ENCODE peak calls at places on chromosome 13, in four cellular contexts. G is psoas muscle, L is aorta, A is astrocyte of the spinal cord. V is an unnamed sample.

GRCh38 chr13:29369060-29369743 is 226.3 kb downstream of the SLC7A1 start:
- DNase-seq in G (no peak), L (no peak), A (peak), V (peak)

GRCh38 chr13:59086147-59086546 is 1077.6 kb downstream of the DIAPH3 start:
- DNase-seq in G (no peak), L (no peak), A (peak), V (no peak)

GRCh38 chr13:109790951-109791605 is 4.7 kb upstream of the IRS2 start:
- DNase-seq in G (no peak), L (no peak), A (peak), V (peak)

GRCh38 chr13:51727634-51728274 is 76.2 kb downstream of the DHRS12 start:
- DNase-seq in G (no peak), L (no peak), A (no peak), V (no peak)

GRCh38 chr13:113298001-113298945 is 1.2 kb downstream of the LAMP1 start:
- DNase-seq in G (no peak), L (no peak), A (peak), V (no peak)

GRCh38 chr13:60286707-60287106 is 110.3 kb upstream of the TDRD3 start:
- DNase-seq in G (no peak), L (no peak), A (no peak), V (no peak)

GRCh38 chr13:33512880-33513554 is 227.5 kb upstream of the STARD13 start:
- DNase-seq in G (no peak), L (no peak), A (no peak), V (no peak)

GRCh38 chr13:21231426-21231945 is 55.0 kb downstream of the MRPL57 start:
- DNase-seq in G (no peak), L (no peak), A (no peak), V (no peak)

GRCh38 chr13:42215578-42216421 is 56.2 kb upstream of the AKAP11 start:
- DNase-seq in G (no peak), L (no peak), A (peak), V (peak)

GRCh38 chr13:51449018-51449417 is 3.8 kb downstream of the INTS6 start:
- DNase-seq in G (no peak), L (no peak), A (no peak), V (no peak)

GRCh38 chr13:21606251-21606650 is 2.3 kb upstream of the MICU2 start:
- DNase-seq in G (no peak), L (no peak), A (no peak), V (no peak)

GRCh38 chr13:36815069-36815468 is 4.0 kb upstream of the RFXAP start:
- DNase-seq in G (no peak), L (no peak), A (no peak), V (no peak)

GRCh38 chr13:20090349-20090748 is 70.5 kb downstream of the GJA3 start:
- DNase-seq in G (no peak), L (no peak), A (no peak), V (no peak)

GRCh38 chr13:106466691-106467405 is 68.6 kb downstream of the EFNB2 start:
- DNase-seq in G (no peak), L (no peak), A (no peak), V (peak)

GRCh38 chr13:76826527-76826926 is 59.7 kb downstream of the KCTD12 start:
- DNase-seq in G (no peak), L (no peak), A (no peak), V (no peak)

GRCh38 chr13:25608181-25608580 is 236.4 kb downstream of the ATP8A2 start:
- DNase-seq in G (no peak), L (no peak), A (no peak), V (no peak)

GRCh38 chr13:108044929-108045328 is 170.4 kb downstream of the LIG4 start:
- DNase-seq in G (no peak), L (no peak), A (no peak), V (no peak)

DNA sequence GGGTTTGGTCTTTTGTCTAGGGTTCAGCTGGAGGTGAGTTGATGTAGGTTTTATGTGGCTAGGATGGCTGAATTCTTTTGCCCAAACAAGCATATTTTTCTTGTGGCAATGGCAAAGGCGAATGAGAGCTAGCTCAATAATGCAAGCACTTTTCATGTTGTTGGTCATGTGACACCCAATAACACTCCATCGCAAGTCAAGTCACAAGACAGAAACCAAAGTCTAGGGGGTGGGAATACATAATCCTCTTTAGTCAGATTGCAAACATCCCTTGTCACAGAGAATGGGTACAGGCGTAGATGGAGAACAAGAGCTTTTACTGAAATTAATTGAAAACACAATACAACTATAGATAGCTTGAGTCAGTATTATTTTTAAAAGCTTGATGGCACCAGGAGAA is 121.8 kb upstream of the EDNRB start:
- DNase-seq in G (no peak), L (no peak), A (no peak), V (no peak)
- H3K4me3 ChIP-seq in G (no peak), L (no peak), A (no peak), V (no peak)

GRCh38 chr13:64755961-64756360 is 2474.2 kb downstream of the PCDH9 start:
- DNase-seq in G (no peak), L (no peak), A (no peak), V (no peak)
- H3K4me3 ChIP-seq in G (no peak), L (no peak), A (no peak), V (no peak)

DNA sequence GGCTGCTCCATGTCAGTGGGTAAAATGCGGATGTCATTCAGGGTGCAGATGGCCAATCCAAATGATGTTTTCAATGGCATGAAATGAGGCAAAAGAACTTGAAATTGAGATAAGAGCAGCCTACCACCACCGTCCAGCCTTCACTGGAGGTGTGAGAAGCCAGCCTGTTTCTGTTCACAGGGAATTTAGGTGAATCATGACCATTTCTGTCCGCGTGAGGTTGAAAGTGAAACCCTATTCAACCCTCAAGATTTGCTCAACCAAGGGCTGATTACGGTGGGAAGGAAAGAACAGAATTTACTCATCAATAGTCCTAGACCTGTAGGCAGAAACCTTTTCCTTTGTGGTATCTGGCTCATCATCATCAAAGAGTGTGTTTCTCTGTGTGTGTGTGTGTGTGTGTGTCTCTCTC is 370.7 kb downstream of the COG6 start:
- DNase-seq in G (no peak), L (no peak), A (peak), V (peak)
- H3K4me3 ChIP-seq in G (no peak), L (no peak), A (no peak), V (no peak)

DNA sequence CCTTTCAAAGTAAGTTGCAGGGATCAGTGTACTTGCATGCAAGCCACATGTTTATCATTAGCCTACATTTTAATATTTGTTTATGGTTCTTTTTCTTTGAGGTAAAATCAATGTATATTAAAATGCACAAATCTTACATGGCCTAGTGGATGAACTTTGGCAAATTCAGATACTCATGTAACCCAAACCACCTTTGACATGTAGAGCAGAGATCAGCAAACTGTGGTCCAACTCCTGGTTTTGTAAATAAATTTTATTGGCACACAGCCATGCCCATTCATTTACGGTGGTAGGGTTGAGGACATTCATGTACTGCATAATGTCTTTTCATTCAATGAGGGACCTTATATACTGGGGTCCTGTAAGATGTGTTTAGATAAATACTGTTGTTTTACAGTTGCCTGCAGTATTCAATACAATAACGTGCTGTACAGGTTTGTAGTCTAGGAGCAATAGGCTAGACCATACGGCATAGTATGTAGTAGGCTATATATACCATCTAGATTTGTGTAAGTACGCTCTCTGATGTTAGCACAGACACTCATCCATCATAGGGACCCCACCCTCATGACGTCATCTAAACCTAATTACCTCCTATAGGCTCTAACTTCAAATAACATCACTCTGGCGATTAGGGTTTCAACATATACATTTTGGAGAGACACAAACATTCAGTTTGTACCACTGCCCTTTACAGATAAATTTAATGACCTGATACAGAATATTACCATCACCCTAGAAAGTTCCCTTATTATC is 5.7 kb downstream of the NDFIP2 start:
- DNase-seq in G (no peak), L (no peak), A (no peak), V (no peak)
- H3K4me3 ChIP-seq in G (no peak), L (no peak), A (no peak), V (no peak)

GRCh38 chr13:99384468-99384867 is 77.3 kb upstream of the GPR183 start:
- DNase-seq in G (no peak), L (no peak), A (no peak), V (no peak)

GRCh38 chr13:99386911-99387788 is 80.0 kb upstream of the GPR183 start:
- DNase-seq in G (peak), L (no peak), A (no peak), V (peak)

GRCh38 chr13:99386495-99386894 is 79.3 kb upstream of the GPR183 start:
- DNase-seq in G (no peak), L (no peak), A (no peak), V (no peak)

GRCh38 chr13:99385161-99385560 is 78.0 kb upstream of the GPR183 start:
- DNase-seq in G (no peak), L (no peak), A (no peak), V (no peak)

GRCh38 chr13:99385940-99386339 is 78.7 kb upstream of the GPR183 start:
- DNase-seq in G (no peak), L (no peak), A (no peak), V (no peak)
- H3K4me3 ChIP-seq in G (no peak), L (no peak), A (no peak), V (no peak)

GRCh38 chr13:49690990-49691886 is at the start of gene EBPL:
- DNase-seq in G (peak), L (peak), A (peak), V (peak)
- H3K4me3 ChIP-seq in G (peak), L (peak), A (peak), V (peak)

V was measured in Jurkat, Clone E6-1.